ENCODE peak calls at places on chromosomes 6 and 20, in ten cellular contexts. J, T, Z, C, H, F, Q, A, U and S are unnamed samples.

GRCh38 chr6:138815797-138816528 is 20.1 kb downstream of the ECT2L start:
- DNase-seq in C (no peak), T (no peak), F (no peak), A (peak), J (peak), U (peak), Q (no peak), H (peak), Z (no peak), S (no peak)

GRCh38 chr6:22366214-22366613 is 69.4 kb upstream of the PRL start:
- DNase-seq in C (no peak), U (no peak), Z (no peak), H (no peak), T (no peak), J (no peak), Q (no peak), F (no peak), A (no peak), S (no peak)

GRCh38 chr6:56954389-56955170 is at the start of gene BEND6:
- DNase-seq in C (peak), Q (peak), H (peak), T (no peak), U (no peak), F (no peak), J (peak), A (peak), Z (peak), S (no peak)

GRCh38 chr20:25196701-25197120 is 1.2 kb downstream of the ENTPD6 start:
- DNase-seq in H (peak), J (no peak), Q (peak), C (no peak), A (no peak), Z (peak), F (no peak), U (no peak), T (no peak), S (no peak)

GRCh38 chr6:124961784-124962611 is at the start of gene RNF217:
- DNase-seq in H (peak), A (peak), C (peak), Q (peak), J (peak), T (no peak), U (no peak), Z (peak), F (peak), S (peak)

GRCh38 chr6:83952830-83953229 is 80.7 kb upstream of the MRAP2 start:
- DNase-seq in Z (no peak), T (no peak), Q (no peak), C (no peak), J (peak), F (no peak), A (no peak), H (no peak), U (no peak), S (no peak)

GRCh38 chr20:1832634-1833033 is 62.6 kb upstream of the SIRPA start:
- DNase-seq in Q (no peak), H (no peak), J (no peak), F (no peak), U (no peak), Z (no peak), C (no peak), T (no peak), A (no peak), S (no peak)

GRCh38 chr6:39420300-39421265 is 98.1 kb upstream of the KCNK16 start:
- DNase-seq in A (peak), Q (peak), J (no peak), T (no peak), F (no peak), C (no peak), H (no peak), Z (no peak), U (no peak), S (no peak)

GRCh38 chr20:19213946-19214490 is 1.6 kb downstream of the SLC24A3 start:
- DNase-seq in T (no peak), A (no peak), J (no peak), F (no peak), U (no peak), Z (no peak), C (no peak), Q (no peak), H (no peak), S (no peak)

GRCh38 chr6:170110201-170111140 is 180.4 kb downstream of the DLL1 start:
- DNase-seq in H (no peak), C (no peak), A (no peak), U (no peak), F (no peak), Z (peak), Q (no peak), J (no peak), T (peak), S (no peak)

GRCh38 chr20:1569417-1569861 is 11.9 kb upstream of the SIRPD start:
- DNase-seq in H (no peak), J (peak), A (no peak), U (no peak), F (no peak), C (no peak), Q (no peak), Z (peak), T (no peak), S (no peak)

GRCh38 chr6:145206247-145206907 is 528.9 kb downstream of the EPM2A start:
- DNase-seq in Q (no peak), Z (no peak), C (no peak), J (peak), A (peak), H (peak), F (no peak), T (no peak), U (no peak), S (no peak)

GRCh38 chr6:15322781-15323536 is 77.1 kb downstream of the JARID2 start:
- DNase-seq in J (peak), H (peak), F (no peak), U (no peak), Z (no peak), C (no peak), Q (no peak), T (no peak), A (no peak), S (no peak)

GRCh38 chr20:46367967-46368901 is 38.2 kb downstream of the ELMO2 start:
- DNase-seq in F (no peak), Q (no peak), U (no peak), A (no peak), C (no peak), T (no peak), Z (no peak), J (no peak), H (no peak), S (no peak)

GRCh38 chr6:12150812-12151432 is 138.8 kb downstream of the HIVEP1 start:
- DNase-seq in A (no peak), H (no peak), Q (peak), U (no peak), J (peak), F (no peak), Z (peak), T (no peak), C (peak), S (peak)

GRCh38 chr6:157586476-157587126 is 205.6 kb downstream of the ZDHHC14 start:
- DNase-seq in A (no peak), C (no peak), T (no peak), Q (no peak), Z (no peak), H (no peak), J (no peak), F (no peak), U (no peak), S (no peak)

GRCh38 chr6:88982720-88983119 is 19.3 kb upstream of the RNGTT start:
- DNase-seq in A (peak), J (peak), H (peak), U (peak), T (no peak), Q (peak), F (no peak), C (no peak), Z (no peak), S (no peak)

GRCh38 chr6:624979-625378 is 31.9 kb downstream of the HUS1B start:
- DNase-seq in C (no peak), J (peak), A (peak), F (no peak), U (no peak), Q (no peak), T (no peak), H (peak), Z (no peak), S (no peak)
- TF ChIP-seq CTCF in C (no peak), J (peak), A (no peak), F (no peak), U (peak), Q (no peak), T (no peak), H (peak), Z (no peak), S (no peak)

GRCh38 chr6:105363100-105363754 is 39.7 kb downstream of the PREP start:
- DNase-seq in H (peak), F (no peak), J (peak), A (peak), Z (no peak), C (no peak), T (no peak), Q (no peak), U (no peak), S (no peak)
- TF ChIP-seq CTCF in H (peak), F (peak), J (peak), A (peak), Z (no peak), C (no peak), T (no peak), Q (no peak), U (peak), S (no peak)

GRCh38 chr20:60224914-60225313 is 266.7 kb downstream of the CDH26 start:
- DNase-seq in Q (no peak), H (no peak), T (no peak), C (peak), F (no peak), J (peak), Z (no peak), U (no peak), A (no peak), S (peak)
- TF ChIP-seq CTCF in Q (no peak), H (peak), T (no peak), C (peak), F (no peak), J (peak), Z (no peak), U (peak), A (peak), S (peak)

DNA sequence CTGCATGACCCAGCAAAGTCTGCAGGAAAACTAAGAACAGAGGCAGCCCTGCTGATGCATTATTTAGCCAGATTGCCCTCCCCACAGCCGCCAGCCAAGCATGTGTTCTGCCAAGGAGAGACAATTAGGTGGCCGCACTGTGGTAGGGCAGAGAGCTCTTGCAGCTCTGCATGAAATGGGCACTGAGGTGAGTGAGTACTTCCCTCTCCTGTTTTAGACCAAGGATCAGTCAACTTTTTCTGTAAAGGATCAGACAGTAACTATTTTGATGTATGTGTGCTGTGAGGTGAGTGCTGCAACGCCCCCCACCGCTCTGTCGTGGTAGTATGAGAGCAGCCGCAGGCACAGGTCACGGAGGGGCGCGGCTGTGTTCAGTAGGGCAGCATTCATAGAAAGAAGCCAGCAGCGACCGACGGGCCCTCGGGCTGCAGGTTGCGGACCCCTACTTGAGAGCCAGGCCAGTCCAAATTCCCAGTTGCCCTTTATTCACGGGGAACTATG is 23.8 kb upstream of the FAM50B start:
- DNase-seq in T (no peak), A (peak), Q (peak), Z (no peak), C (peak), F (no peak), J (peak), U (no peak), H (peak), S (peak)
- TF ChIP-seq CTCF in T (no peak), A (peak), Q (no peak), Z (no peak), C (peak), F (peak), J (peak), U (peak), H (peak), S (no peak)

GRCh38 chr6:18121580-18122127 is 823 bp downstream of the NHLRC1 start:
- DNase-seq in T (no peak), H (no peak), U (no peak), F (no peak), C (peak), J (no peak), Z (no peak), Q (no peak), A (no peak), S (no peak)
- TF ChIP-seq CTCF in T (no peak), H (no peak), U (no peak), F (no peak), C (peak), J (no peak), Z (no peak), Q (no peak), A (no peak), S (no peak)

GRCh38 chr20:60048634-60049578 is 90.7 kb downstream of the CDH26 start:
- DNase-seq in Z (no peak), C (no peak), T (no peak), U (no peak), F (no peak), Q (no peak), A (no peak), J (no peak), H (no peak), S (no peak)

GRCh38 chr20:60052322-60052721 is 94.1 kb downstream of the CDH26 start:
- DNase-seq in J (no peak), F (no peak), T (no peak), Q (peak), A (no peak), H (no peak), U (no peak), Z (no peak), C (no peak), S (no peak)

GRCh38 chr20:60053125-60053812 is 95.0 kb downstream of the CDH26 start:
- DNase-seq in A (no peak), J (no peak), F (no peak), U (peak), C (no peak), H (no peak), T (no peak), Q (no peak), Z (no peak), S (no peak)

GRCh38 chr20:60049601-60050000 is 91.4 kb downstream of the CDH26 start:
- DNase-seq in A (no peak), Z (no peak), U (no peak), J (peak), C (no peak), T (no peak), F (no peak), H (no peak), Q (no peak), S (no peak)

DNA sequence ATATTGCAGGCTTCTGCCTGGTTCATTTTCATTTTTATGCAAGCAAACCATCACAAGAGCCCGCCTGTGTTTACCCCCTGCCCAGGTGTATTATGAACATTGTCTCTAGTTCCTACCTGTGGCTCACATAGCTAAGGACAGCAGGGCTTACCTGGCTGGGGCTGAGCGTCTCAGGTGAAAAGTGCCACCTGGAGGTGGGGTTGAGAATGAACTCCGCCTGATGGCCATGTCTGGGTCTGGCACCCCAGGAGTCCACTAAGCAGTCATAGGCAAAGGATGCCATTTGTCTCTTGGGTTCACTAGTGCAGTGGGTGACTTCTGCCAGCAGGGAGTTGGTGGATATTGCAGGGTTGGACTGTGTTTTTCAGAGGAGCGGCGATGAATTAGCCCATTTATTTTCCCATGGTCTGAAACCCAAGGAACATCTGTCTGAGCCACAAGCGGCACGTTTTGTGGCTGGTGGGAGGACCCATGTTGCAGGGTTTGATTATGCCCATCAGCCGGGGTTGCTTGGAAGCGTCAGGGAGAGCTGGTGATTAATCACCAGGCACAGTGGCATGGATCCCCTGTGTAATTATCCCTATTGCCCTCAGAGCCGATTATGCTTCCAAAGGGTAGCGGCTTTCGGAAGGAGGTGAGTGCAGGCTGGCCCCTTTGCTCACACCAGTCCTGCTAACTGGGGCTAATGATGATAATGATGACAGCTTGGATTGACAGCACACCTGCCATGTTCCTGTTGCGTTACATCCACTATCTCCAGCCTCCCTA is 92.2 kb downstream of the CDH26 start:
- DNase-seq in A (no peak), H (no peak), U (no peak), C (peak), T (no peak), Z (no peak), Q (peak), J (no peak), F (no peak), S (no peak)
- TF ChIP-seq CTCF in A (peak), H (no peak), U (peak), C (peak), T (peak), Z (no peak), Q (peak), J (no peak), F (no peak), S (peak)

GRCh38 chr20:41191562-41192500 is 54.5 kb downstream of the PLCG1 start:
- DNase-seq in Q (no peak), F (peak), H (no peak), A (no peak), C (no peak), U (no peak), Z (no peak), T (no peak), J (no peak), S (no peak)
- TF ChIP-seq CTCF in Q (no peak), F (no peak), H (no peak), A (no peak), C (no peak), U (no peak), Z (no peak), T (no peak), J (no peak), S (no peak)

DNA sequence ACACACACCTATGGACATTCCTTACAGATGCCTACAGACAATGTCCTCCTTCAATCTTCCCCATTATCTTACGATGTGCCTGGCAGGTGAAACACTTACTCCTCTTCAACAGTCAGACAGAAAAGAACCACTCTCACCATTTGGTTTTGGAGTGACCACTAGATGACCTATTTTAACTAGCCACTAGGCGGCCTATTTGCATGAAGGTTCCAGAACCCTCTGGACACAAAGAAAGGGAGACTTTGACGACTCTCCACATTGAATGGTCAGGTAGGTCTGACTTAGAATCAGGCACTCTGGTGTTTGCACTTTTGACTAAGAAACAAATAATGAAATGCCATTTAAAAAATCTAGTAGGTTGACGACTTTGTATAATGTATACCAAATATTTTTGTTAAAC is 42.0 kb downstream of the PNLDC1 start:
- DNase-seq in Z (no peak), J (peak), H (no peak), C (no peak), Q (peak), A (peak), U (no peak), F (no peak), T (no peak), S (no peak)
- TF ChIP-seq CTCF in Z (no peak), J (peak), H (peak), C (no peak), Q (no peak), A (peak), U (peak), F (no peak), T (no peak), S (peak)

GRCh38 chr20:50713677-50714101 is 17.7 kb upstream of the PARD6B start:
- DNase-seq in H (peak), Q (peak), F (no peak), J (peak), Z (no peak), T (no peak), U (no peak), C (peak), A (peak), S (peak)
- TF ChIP-seq CTCF in H (peak), Q (peak), F (no peak), J (peak), Z (no peak), T (peak), U (peak), C (no peak), A (peak), S (no peak)